ENCODE peak calls at places on chromosomes 13 and 19, in four cellular contexts. One of them, this sample, is unnamed.

GRCh38 chr19:3365093-3365446 is 1.3 kb upstream of the NFIC start:
- DNase-seq in brain microvascular endothelial cell: no peak
- DNase-seq in iPS DF 6.9: no peak
- DNase-seq in left ventricle myocardium inferior: no peak
- DNase-seq in this sample: no peak

GRCh38 chr13:103029798-103030197 is 36.4 kb downstream of the SLC10A2 start:
- DNase-seq in left ventricle myocardium inferior: no peak
- DNase-seq in brain microvascular endothelial cell: no peak
- DNase-seq in iPS DF 6.9: no peak
- DNase-seq in this sample: no peak

GRCh38 chr19:16637535-16637934 is 9.5 kb upstream of the MED26 start:
- DNase-seq in brain microvascular endothelial cell: no peak
- DNase-seq in iPS DF 6.9: no peak
- DNase-seq in left ventricle myocardium inferior: no peak
- DNase-seq in this sample: no peak

GRCh38 chr13:97116754-97117153 is 105.4 kb upstream of the MBNL2 start:
- DNase-seq in left ventricle myocardium inferior: no peak
- DNase-seq in brain microvascular endothelial cell: peak; percentile 50
- DNase-seq in iPS DF 6.9: no peak
- DNase-seq in this sample: no peak

GRCh38 chr13:71634605-71635443 is 232.2 kb downstream of the DACH1 start:
- DNase-seq in left ventricle myocardium inferior: no peak
- DNase-seq in iPS DF 6.9: no peak
- DNase-seq in brain microvascular endothelial cell: peak; percentile 5
- DNase-seq in this sample: no peak

GRCh38 chr13:51862965-51863364 is 1.2 kb downstream of the CCDC70 start:
- DNase-seq in iPS DF 6.9: no peak
- DNase-seq in brain microvascular endothelial cell: no peak
- DNase-seq in left ventricle myocardium inferior: no peak
- DNase-seq in this sample: no peak

GRCh38 chr19:55703790-55704215 is 28.8 kb downstream of the EPN1 start:
- DNase-seq in iPS DF 6.9: peak; percentile 31
- DNase-seq in brain microvascular endothelial cell: no peak
- DNase-seq in left ventricle myocardium inferior: no peak
- DNase-seq in this sample: peak; percentile 31

GRCh38 chr19:42048992-42049391 is 21.0 kb downstream of the GRIK5 start:
- DNase-seq in iPS DF 6.9: no peak
- DNase-seq in brain microvascular endothelial cell: no peak
- DNase-seq in left ventricle myocardium inferior: no peak
- DNase-seq in this sample: no peak

GRCh38 chr13:106340249-106340648 is 195.2 kb downstream of the EFNB2 start:
- DNase-seq in iPS DF 6.9: no peak
- DNase-seq in left ventricle myocardium inferior: no peak
- DNase-seq in brain microvascular endothelial cell: no peak
- DNase-seq in this sample: no peak

GRCh38 chr19:2478324-2478755 is 2.4 kb downstream of the GADD45B start:
- DNase-seq in left ventricle myocardium inferior: peak; percentile 61
- DNase-seq in brain microvascular endothelial cell: no peak
- DNase-seq in iPS DF 6.9: no peak
- DNase-seq in this sample: peak; percentile 37

GRCh38 chr13:37453246-37453645 is 145.3 kb downstream of the POSTN start:
- DNase-seq in iPS DF 6.9: no peak
- DNase-seq in left ventricle myocardium inferior: no peak
- DNase-seq in brain microvascular endothelial cell: no peak
- DNase-seq in this sample: no peak

GRCh38 chr13:113148940-113149503 is 9.4 kb upstream of the PROZ start:
- DNase-seq in left ventricle myocardium inferior: no peak
- DNase-seq in iPS DF 6.9: no peak
- DNase-seq in brain microvascular endothelial cell: no peak
- DNase-seq in this sample: no peak

GRCh38 chr19:32372726-32373613 is 27.6 kb downstream of the ZNF507 start:
- DNase-seq in iPS DF 6.9: no peak
- DNase-seq in left ventricle myocardium inferior: no peak
- DNase-seq in brain microvascular endothelial cell: peak; percentile 34
- DNase-seq in this sample: no peak

GRCh38 chr13:32443111-32443510 is 15.2 kb upstream of the N4BP2L1 start:
- DNase-seq in iPS DF 6.9: no peak
- DNase-seq in left ventricle myocardium inferior: no peak
- DNase-seq in brain microvascular endothelial cell: no peak
- DNase-seq in this sample: no peak

GRCh38 chr19:14686411-14686810 is 3.4 kb upstream of the ZNF333 start:
- DNase-seq in brain microvascular endothelial cell: no peak
- DNase-seq in iPS DF 6.9: no peak
- DNase-seq in left ventricle myocardium inferior: no peak
- DNase-seq in this sample: no peak

GRCh38 chr13:93244141-93244917 is 17.7 kb downstream of the GPC6 start:
- DNase-seq in brain microvascular endothelial cell: peak; percentile 56
- DNase-seq in iPS DF 6.9: no peak
- DNase-seq in left ventricle myocardium inferior: no peak
- DNase-seq in this sample: no peak
- H3K27ac ChIP-seq in brain microvascular endothelial cell: peak overlapping the region; percentile 59
- H3K27ac ChIP-seq in iPS DF 6.9: no peak overlapping the region
- H3K27ac ChIP-seq in left ventricle myocardium inferior: no peak overlapping the region
- H3K27ac ChIP-seq in this sample: no peak overlapping the region

DNA sequence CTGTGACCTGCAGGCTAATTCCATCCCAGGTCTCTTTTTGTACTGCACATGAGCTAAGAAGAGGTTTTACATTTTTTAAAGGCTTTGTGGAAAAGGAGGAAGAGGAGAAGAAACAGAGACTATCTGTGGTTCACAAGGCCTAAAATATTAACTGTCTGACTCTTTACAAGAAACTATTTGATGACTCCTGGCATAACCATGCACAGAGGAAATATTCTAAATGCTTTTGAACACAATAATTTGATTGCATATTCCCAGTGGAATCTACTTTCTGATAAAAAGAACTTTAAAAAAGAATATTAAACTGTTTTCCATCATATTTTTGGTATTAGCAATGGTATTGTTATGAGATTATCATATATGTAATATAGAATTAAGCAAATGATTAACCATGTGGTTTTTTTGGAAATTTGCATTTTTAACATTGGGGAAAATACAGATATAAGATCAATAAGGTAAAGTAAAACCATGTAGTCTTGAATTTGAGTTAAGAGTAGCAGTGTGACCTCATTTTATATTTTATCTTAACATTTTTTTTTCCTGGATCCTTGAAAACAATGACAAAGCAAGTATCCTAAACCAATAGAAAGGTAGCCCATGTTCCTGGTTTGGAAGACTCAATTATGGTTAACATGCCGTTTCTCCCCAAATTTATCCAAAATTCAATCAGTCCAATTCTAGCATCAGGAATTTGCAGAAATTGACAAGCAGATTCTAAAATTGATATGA is 251.0 kb downstream of the UQCRFS1 start:
- DNase-seq in iPS DF 6.9: no peak
- DNase-seq in brain microvascular endothelial cell: peak; percentile 28
- DNase-seq in left ventricle myocardium inferior: no peak
- DNase-seq in this sample: no peak
- H3K27ac ChIP-seq in iPS DF 6.9: no peak overlapping the region
- H3K27ac ChIP-seq in brain microvascular endothelial cell: peak overlapping the region; percentile 96
- H3K27ac ChIP-seq in left ventricle myocardium inferior: no peak overlapping the region
- H3K27ac ChIP-seq in this sample: no peak overlapping the region

DNA sequence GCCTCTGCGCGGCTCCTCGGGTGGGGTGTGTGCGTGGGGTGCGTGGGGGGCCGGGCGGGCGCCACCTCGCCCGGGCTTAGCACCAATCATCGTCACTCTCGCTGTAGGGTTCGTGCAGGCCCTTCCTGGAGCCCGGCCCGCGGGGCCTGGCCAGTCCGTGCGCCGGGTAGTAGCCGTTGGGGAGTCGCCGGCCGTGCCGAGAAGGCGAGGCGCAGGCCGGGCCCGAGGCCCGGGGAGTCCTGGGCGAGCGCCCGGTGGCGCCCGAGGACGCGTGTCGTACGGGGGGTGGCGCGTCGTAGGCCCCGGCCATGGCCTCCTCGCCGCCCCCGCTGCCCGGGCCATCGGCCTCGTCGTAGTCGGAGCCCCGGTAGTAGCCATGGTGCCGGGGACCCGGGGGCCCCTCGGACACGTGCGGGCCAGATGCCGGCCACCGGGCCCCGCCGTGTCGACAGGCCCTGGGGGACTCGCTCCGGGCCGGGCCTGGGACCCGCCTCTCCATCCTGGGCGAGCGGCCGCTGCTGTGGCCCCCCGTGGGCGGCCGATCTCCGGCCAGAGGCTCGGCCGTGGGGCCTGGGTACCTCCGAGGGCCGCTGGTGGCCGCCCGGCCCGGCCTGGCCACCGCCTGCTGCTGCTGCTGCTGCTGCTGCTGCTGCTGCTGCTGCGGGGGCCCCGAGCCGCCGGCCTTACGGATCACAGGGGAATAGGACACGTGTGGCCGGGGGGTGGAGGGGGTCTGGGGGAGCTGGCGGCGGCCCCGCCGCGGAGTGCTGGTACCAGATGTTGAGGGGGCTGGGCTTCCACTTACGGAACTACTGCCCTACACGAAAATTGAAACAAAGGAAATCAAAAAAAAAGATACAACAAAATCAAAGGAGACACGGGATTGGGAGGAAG is 57.3 kb downstream of the IER2 start:
- DNase-seq in left ventricle myocardium inferior: peak; percentile 47
- DNase-seq in brain microvascular endothelial cell: no peak
- DNase-seq in iPS DF 6.9: no peak
- DNase-seq in this sample: no peak
- H3K27ac ChIP-seq in left ventricle myocardium inferior: peak overlapping the region; percentile 83
- H3K27ac ChIP-seq in brain microvascular endothelial cell: peak overlapping the region; percentile 81
- H3K27ac ChIP-seq in iPS DF 6.9: no peak overlapping the region
- H3K27ac ChIP-seq in this sample: no peak overlapping the region

DNA sequence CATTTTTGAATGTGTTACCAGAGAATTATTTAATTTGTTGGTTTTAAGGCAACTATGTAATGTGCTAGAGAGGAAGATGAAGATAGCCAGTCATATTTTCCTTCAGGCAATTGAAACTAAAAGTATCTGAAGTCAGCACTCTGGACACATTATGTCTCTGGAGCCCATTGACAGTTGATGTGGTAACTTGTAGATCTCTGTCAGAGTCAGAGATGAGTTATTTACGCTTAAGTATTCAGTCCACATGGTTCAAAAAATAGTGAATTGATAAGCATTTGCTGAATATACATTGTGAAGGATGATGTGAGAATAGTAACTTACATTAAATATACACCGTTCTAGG is 2.1 kb downstream of the ZMYM2 start:
- DNase-seq in iPS DF 6.9: no peak
- DNase-seq in left ventricle myocardium inferior: no peak
- DNase-seq in brain microvascular endothelial cell: no peak
- DNase-seq in this sample: no peak
- H3K27ac ChIP-seq in iPS DF 6.9: no peak overlapping the region
- H3K27ac ChIP-seq in left ventricle myocardium inferior: peak overlapping the region; percentile 98
- H3K27ac ChIP-seq in brain microvascular endothelial cell: no peak overlapping the region
- H3K27ac ChIP-seq in this sample: no peak overlapping the region

GRCh38 chr13:35256459-35257148 is 219.9 kb downstream of the MAB21L1 start:
- DNase-seq in brain microvascular endothelial cell: no peak
- DNase-seq in iPS DF 6.9: no peak
- DNase-seq in left ventricle myocardium inferior: no peak
- DNase-seq in this sample: no peak
- H3K27ac ChIP-seq in brain microvascular endothelial cell: no peak overlapping the region
- H3K27ac ChIP-seq in iPS DF 6.9: no peak overlapping the region
- H3K27ac ChIP-seq in left ventricle myocardium inferior: no peak overlapping the region
- H3K27ac ChIP-seq in this sample: no peak overlapping the region

This sample was measured in substantia nigra.